ENCODE peak calls at places on chromosomes 13 and 19, in seven cellular contexts. F, J, Z, E, U, C and A are unnamed samples.

GRCh38 chr13:62418872-62419271 is 1003.2 kb upstream of the PCDH20 start:
- DNase-seq in F (no peak), J (no peak), Z (no peak), E (no peak), U (no peak), C (no peak), A (no peak)

GRCh38 chr13:75492389-75492788 is 10.4 kb upstream of the TBC1D4 start:
- DNase-seq in F (no peak), J (no peak), Z (no peak), E (no peak), U (no peak), C (no peak), A (no peak)

GRCh38 chr13:111429064-111429558 is 108.7 kb downstream of the TEX29 start:
- DNase-seq in F (peak; percentile 58), J (peak; percentile 43), Z (no peak), E (peak; percentile 54), U (peak; percentile 81), C (peak; percentile 49), A (no peak)

GRCh38 chr19:31064486-31064885 is 284.8 kb downstream of the TSHZ3 start:
- DNase-seq in F (no peak), J (no peak), Z (no peak), E (peak; percentile 16), U (no peak), C (no peak), A (no peak)

GRCh38 chr13:107832521-107833095 is 382.7 kb downstream of the LIG4 start:
- DNase-seq in F (no peak), J (no peak), Z (no peak), E (no peak), U (peak; percentile 23), C (no peak), A (no peak)

GRCh38 chr13:25630327-25630726 is 258.6 kb downstream of the ATP8A2 start:
- DNase-seq in F (no peak), J (no peak), Z (no peak), E (no peak), U (no peak), C (no peak), A (no peak)

GRCh38 chr19:7679017-7679720 is 1.5 kb upstream of the TRAPPC5 start:
- DNase-seq in F (no peak), J (peak; percentile 26), Z (no peak), E (peak; percentile 57), U (no peak), C (peak; percentile 36), A (no peak)

GRCh38 chr13:98866882-98867281 is 111.0 kb downstream of the DOCK9 start:
- DNase-seq in F (no peak), J (peak; percentile 22), Z (no peak), E (no peak), U (peak; percentile 52), C (no peak), A (no peak)

GRCh38 chr19:41223431-41224234 is 4.6 kb downstream of the AXL start:
- DNase-seq in F (peak; percentile 49), J (no peak), Z (no peak), E (no peak), U (peak; percentile 76), C (peak; percentile 57), A (no peak)

GRCh38 chr13:26022538-26023292 is 29.1 kb downstream of the SHISA2 start:
- DNase-seq in F (no peak), J (no peak), Z (no peak), E (peak; percentile 85), U (no peak), C (no peak), A (peak; percentile 46)

GRCh38 chr13:73945871-73946270 is 188.3 kb downstream of the KLF12 start:
- DNase-seq in F (no peak), J (no peak), Z (no peak), E (peak; percentile 41), U (peak; percentile 23), C (no peak), A (no peak)

GRCh38 chr19:6801397-6802086 is 29.0 kb downstream of the VAV1 start:
- DNase-seq in F (peak; percentile 56), J (peak; percentile 36), Z (peak; percentile 85), E (peak; percentile 32), U (peak; percentile 77), C (no peak), A (no peak)

GRCh38 chr13:98206946-98207345 is 29.9 kb upstream of the RNF113B start:
- DNase-seq in F (no peak), J (no peak), Z (no peak), E (no peak), U (no peak), C (no peak), A (no peak)

GRCh38 chr19:56137405-56137804 is 3.7 kb upstream of the ZNF444 start:
- DNase-seq in F (no peak), J (no peak), Z (no peak), E (no peak), U (no peak), C (no peak), A (no peak)

GRCh38 chr19:10006335-10006708 is 4.0 kb downstream of the COL5A3 start:
- DNase-seq in F (no peak), J (no peak), Z (no peak), E (no peak), U (no peak), C (no peak), A (no peak)

GRCh38 chr19:7861619-7862412 is 12.4 kb downstream of the PRR36 start:
- DNase-seq in F (no peak), J (no peak), Z (no peak), E (no peak), U (peak; percentile 80), C (no peak), A (no peak)

GRCh38 chr13:98521876-98522275 is 55.0 kb downstream of the STK24 start:
- DNase-seq in F (no peak), J (no peak), Z (no peak), E (no peak), U (no peak), C (no peak), A (no peak)

GRCh38 chr13:71774863-71775262 is 92.1 kb downstream of the DACH1 start:
- DNase-seq in F (no peak), J (no peak), Z (no peak), E (no peak), U (no peak), C (no peak), A (no peak)

GRCh38 chr13:46522692-46523040 is 30.3 kb upstream of the LRCH1 start:
- DNase-seq in F (no peak), J (no peak), Z (no peak), E (no peak), U (no peak), C (no peak), A (no peak)

GRCh38 chr13:77779461-77780272 is 82.2 kb downstream of the SLAIN1 start:
- DNase-seq in F (peak; percentile 18), J (no peak), Z (peak; percentile 24), E (peak; percentile 36), U (peak; percentile 76), C (peak; percentile 26), A (peak; percentile 8)

GRCh38 chr19:13366529-13367143 is 139.6 kb downstream of the CACNA1A start:
- DNase-seq in F (peak; percentile 51), J (peak; percentile 52), Z (no peak), E (peak; percentile 27), U (peak; percentile 82), C (no peak), A (no peak)

GRCh38 chr13:26821766-26822165 is 61.2 kb upstream of the GPR12 start:
- DNase-seq in F (no peak), J (no peak), Z (no peak), E (no peak), U (no peak), C (no peak), A (no peak)

GRCh38 chr13:51928231-51928630 is 66.5 kb downstream of the CCDC70 start:
- DNase-seq in F (no peak), J (no peak), Z (no peak), E (no peak), U (no peak), C (no peak), A (no peak)

GRCh38 chr19:45922281-45922680 is 7.7 kb upstream of the NANOS2 start:
- DNase-seq in F (peak; percentile 18), J (no peak), Z (no peak), E (no peak), U (peak; percentile 94), C (peak; percentile 34), A (no peak)

GRCh38 chr13:42466609-42467008 is 107.3 kb upstream of the TNFSF11 start:
- DNase-seq in F (no peak), J (no peak), Z (no peak), E (no peak), U (no peak), C (no peak), A (no peak)
- TF ChIP-seq REST in F (no peak), J (no peak), Z (no peak), E (no peak), U (no peak), C (no peak), A (no peak)

GRCh38 chr19:53455828-53456227 is 11.7 kb upstream of the ZNF813 start:
- DNase-seq in F (no peak), J (no peak), Z (no peak), E (no peak), U (no peak), C (no peak), A (no peak)
- H3K36me3 ChIP-seq in F (peaks cover 7% of the 10 kb centered on the region), J (peaks cover 37% of the 10 kb centered on the region), Z (peaks cover 1% of the 10 kb centered on the region), E (peaks cover 58% of the 10 kb centered on the region), U (peaks cover 63% of the 10 kb centered on the region), C (peaks cover 14% of the 10 kb centered on the region), A (peaks cover 5% of the 10 kb centered on the region)

DNA sequence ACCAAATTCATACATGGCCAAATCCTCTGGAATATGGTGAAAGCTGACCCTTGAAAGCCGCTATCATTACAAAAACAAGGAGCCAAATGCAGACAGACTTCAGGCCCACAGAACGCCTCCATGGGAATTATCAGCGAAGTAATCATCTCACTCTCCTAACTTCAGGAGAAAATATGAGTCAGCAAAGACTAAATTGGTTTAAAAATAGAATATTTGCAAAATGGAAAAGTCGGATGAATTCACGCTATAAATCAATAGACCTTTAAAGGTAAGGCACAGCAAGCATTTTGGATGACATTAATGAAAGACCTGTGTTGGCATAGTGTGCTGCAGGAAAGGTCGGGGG is 5.3 kb downstream of the SACS start:
- DNase-seq in F (no peak), J (no peak), Z (no peak), E (no peak), U (no peak), C (no peak), A (no peak)
- TF ChIP-seq REST in F (no peak), J (no peak), Z (no peak), E (no peak), U (no peak), C (no peak), A (no peak)

GRCh38 chr19:5595745-5596144 is 26.8 kb downstream of the SAFB2 start:
- DNase-seq in F (no peak), J (no peak), Z (no peak), E (no peak), U (no peak), C (no peak), A (no peak)

GRCh38 chr19:5595129-5595528 is 27.4 kb upstream of the TINCR start:
- DNase-seq in F (no peak), J (no peak), Z (no peak), E (no peak), U (no peak), C (no peak), A (no peak)

GRCh38 chr19:5593963-5594255 is 26.2 kb upstream of the TINCR start:
- DNase-seq in F (no peak), J (peak; percentile 37), Z (no peak), E (no peak), U (no peak), C (no peak), A (no peak)

GRCh38 chr19:5593245-5593962 is 25.7 kb upstream of the TINCR start:
- DNase-seq in F (no peak), J (no peak), Z (no peak), E (peak; percentile 67), U (no peak), C (no peak), A (no peak)

GRCh38 chr19:5594521-5594950 is 26.8 kb upstream of the TINCR start:
- DNase-seq in F (no peak), J (no peak), Z (no peak), E (no peak), U (no peak), C (peak; percentile 79), A (no peak)
- H3K36me3 ChIP-seq in F (peaks cover 73% of the 10 kb centered on the region), J (peaks cover 98% of the 10 kb centered on the region), Z (peaks cover 57% of the 10 kb centered on the region), E (peaks cover 34% of the 10 kb centered on the region), U (peaks cover 27% of the 10 kb centered on the region), C (peaks cover 47% of the 10 kb centered on the region), A (peaks cover 20% of the 10 kb centered on the region)